ENCODE peak calls at places on chromosomes 3 and 15, in five cellular contexts. G, V, B, C and U are unnamed samples.

GRCh38 chr3:64502284-64502683 is 185.5 kb downstream of the ADAMTS9 start:
- DNase-seq in G (no peak), V (no peak), B (no peak), C (no peak), U (no peak)

GRCh38 chr3:126307591-126308393 is 49.4 kb downstream of the KLF15 start:
- DNase-seq in G (no peak), V (peak), B (no peak), C (no peak), U (no peak)

GRCh38 chr15:51736646-51737537 is 563 bp downstream of the LYSMD2 start:
- DNase-seq in G (peak), V (peak), B (peak), C (peak), U (peak)

GRCh38 chr3:97485206-97485605 is 279.4 kb upstream of the ARL6 start:
- DNase-seq in G (no peak), V (no peak), B (no peak), C (no peak), U (no peak)

GRCh38 chr3:84967767-84968581 is 9.2 kb downstream of the CADM2 start:
- DNase-seq in G (no peak), V (no peak), B (no peak), C (no peak), U (no peak)

GRCh38 chr3:135905058-135905724 is 60.3 kb upstream of the PPP2R3A start:
- DNase-seq in G (no peak), V (no peak), B (no peak), C (no peak), U (no peak)

GRCh38 chr3:110925804-110926203 is 145.8 kb upstream of the NECTIN3 start:
- DNase-seq in G (no peak), V (no peak), B (no peak), C (no peak), U (no peak)

GRCh38 chr15:66115568-66116206 is 137.9 kb downstream of the MEGF11 start:
- DNase-seq in G (no peak), V (no peak), B (no peak), C (no peak), U (peak)

GRCh38 chr3:42674151-42674550 is 11.2 kb upstream of the KLHL40 start:
- DNase-seq in G (no peak), V (no peak), B (no peak), C (no peak), U (no peak)

GRCh38 chr3:151553873-151554272 is 93.0 kb upstream of the IGSF10 start:
- DNase-seq in G (peak), V (no peak), B (no peak), C (peak), U (no peak)

GRCh38 chr15:77144028-77144427 is 73.1 kb upstream of the TSPAN3 start:
- DNase-seq in G (no peak), V (no peak), B (no peak), C (no peak), U (no peak)

GRCh38 chr3:56792201-56792600 is 9.5 kb downstream of the ARHGEF3 start:
- DNase-seq in G (peak), V (no peak), B (no peak), C (no peak), U (no peak)

GRCh38 chr15:57555270-57555669 is 36.4 kb upstream of the MYZAP start:
- DNase-seq in G (no peak), V (no peak), B (no peak), C (no peak), U (no peak)

GRCh38 chr3:159919873-159920272 is 68.8 kb upstream of the IL12A start:
- DNase-seq in G (no peak), V (no peak), B (no peak), C (no peak), U (no peak)

GRCh38 chr3:120052685-120053084 is 41.6 kb downstream of the GSK3B start:
- DNase-seq in G (no peak), V (no peak), B (no peak), C (no peak), U (no peak)

GRCh38 chr3:16113704-16114103 is 60.8 kb upstream of the GALNT15 start:
- DNase-seq in G (no peak), V (no peak), B (no peak), C (no peak), U (no peak)

GRCh38 chr3:156425651-156426050 is 129.3 kb downstream of the SSR3 start:
- DNase-seq in G (no peak), V (no peak), B (no peak), C (no peak), U (no peak)

GRCh38 chr3:157282261-157283191 is 122.6 kb upstream of the CCNL1 start:
- DNase-seq in G (peak), V (no peak), B (no peak), C (peak), U (no peak)

GRCh38 chr3:38586546-38587520 is 62.7 kb downstream of the SCN5A start:
- DNase-seq in G (peak), V (no peak), B (peak), C (no peak), U (no peak)

GRCh38 chr3:25493786-25494185 is 65.7 kb downstream of the RARB start:
- DNase-seq in G (no peak), V (no peak), B (no peak), C (no peak), U (no peak)

GRCh38 chr3:25589783-25590258 is 74.9 kb downstream of the TOP2B start:
- DNase-seq in G (no peak), V (no peak), B (no peak), C (no peak), U (no peak)

GRCh38 chr3:194736896-194737600 is 51.4 kb downstream of the FAM43A start:
- DNase-seq in G (no peak), V (no peak), B (no peak), C (no peak), U (no peak)

GRCh38 chr3:53604232-53604631 is 109.8 kb downstream of the CACNA1D start:
- DNase-seq in G (peak), V (no peak), B (no peak), C (no peak), U (no peak)

GRCh38 chr3:72021531-72021930 is 236.6 kb upstream of the PROK2 start:
- DNase-seq in G (no peak), V (no peak), B (no peak), C (no peak), U (no peak)

GRCh38 chr3:172698650-172699049 is 12.2 kb downstream of the NCEH1 start:
- DNase-seq in G (peak), V (no peak), B (no peak), C (no peak), U (no peak)

GRCh38 chr3:99366663-99367429 is 271.5 kb upstream of the COL8A1 start:
- DNase-seq in G (no peak), V (no peak), B (no peak), C (no peak), U (no peak)

GRCh38 chr15:25501828-25502446 is 63.1 kb upstream of the UBE3A start:
- DNase-seq in G (peak), V (no peak), B (no peak), C (no peak), U (no peak)

GRCh38 chr3:187473778-187474406 is 105.7 kb downstream of the RTP4 start:
- DNase-seq in G (no peak), V (no peak), B (no peak), C (no peak), U (no peak)

GRCh38 chr3:112053229-112053628 is 18.7 kb downstream of the TMPRSS7 start:
- DNase-seq in G (no peak), V (no peak), B (no peak), C (no peak), U (no peak)

GRCh38 chr3:38805765-38806386 is 10.1 kb downstream of the SCN10A start:
- DNase-seq in G (peak), V (no peak), B (no peak), C (no peak), U (no peak)

GRCh38 chr15:98715890-98716443 is 67.6 kb downstream of the IGF1R start:
- DNase-seq in G (no peak), V (no peak), B (no peak), C (no peak), U (no peak)

GRCh38 chr3:37996785-37997301 is 6.3 kb downstream of the VILL start:
- DNase-seq in G (peak), V (no peak), B (peak), C (peak), U (peak)

GRCh38 chr3:53821631-53822068 is 24.6 kb downstream of the CHDH start:
- DNase-seq in G (peak), V (no peak), B (peak), C (no peak), U (peak)

GRCh38 chr3:127123533-127123932 is 69.4 kb upstream of the PRR23E start:
- DNase-seq in G (no peak), V (no peak), B (peak), C (no peak), U (peak)

GRCh38 chr15:67097893-67098740 is 32.7 kb downstream of the SMAD3 start:
- DNase-seq in G (no peak), V (peak), B (peak), C (no peak), U (no peak)

DNA sequence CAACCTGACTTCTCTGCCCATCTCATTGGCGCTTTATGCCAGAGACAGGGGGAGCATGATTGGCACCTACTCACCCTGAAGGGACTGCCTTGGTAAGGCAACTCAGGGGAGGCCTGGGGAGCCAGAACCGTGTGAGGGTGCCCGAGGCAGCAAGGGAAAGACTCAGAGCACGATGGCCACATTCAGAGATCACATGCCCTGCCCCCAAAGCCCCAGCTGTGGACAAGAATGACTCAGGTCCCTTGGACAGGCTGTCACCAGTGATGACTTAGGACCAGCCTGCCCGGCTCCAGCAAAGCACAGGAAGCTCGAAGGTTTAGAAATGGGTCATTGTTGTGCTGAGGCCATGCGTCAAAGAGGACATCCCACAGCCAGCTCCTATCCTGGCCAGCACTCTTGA is 49.1 kb upstream of the LIMD1 start:
- DNase-seq in G (peak), V (no peak), B (no peak), C (no peak), U (no peak)
- H3K27ac ChIP-seq in G (peak), V (peak), B (no peak), C (peak), U (peak)

GRCh38 chr15:73993211-73993994 is 1.1 kb upstream of the PML start:
- DNase-seq in G (peak), V (no peak), B (no peak), C (no peak), U (no peak)

GRCh38 chr15:73996267-73996666 is 1.8 kb downstream of the PML start:
- DNase-seq in G (peak), V (no peak), B (no peak), C (no peak), U (no peak)

GRCh38 chr15:73996939-73997338 is 2.4 kb downstream of the PML start:
- DNase-seq in G (peak), V (no peak), B (no peak), C (no peak), U (no peak)

GRCh38 chr15:73994419-73994883 is at the start of gene PML:
- DNase-seq in G (peak), V (peak), B (peak), C (peak), U (peak)

DNA sequence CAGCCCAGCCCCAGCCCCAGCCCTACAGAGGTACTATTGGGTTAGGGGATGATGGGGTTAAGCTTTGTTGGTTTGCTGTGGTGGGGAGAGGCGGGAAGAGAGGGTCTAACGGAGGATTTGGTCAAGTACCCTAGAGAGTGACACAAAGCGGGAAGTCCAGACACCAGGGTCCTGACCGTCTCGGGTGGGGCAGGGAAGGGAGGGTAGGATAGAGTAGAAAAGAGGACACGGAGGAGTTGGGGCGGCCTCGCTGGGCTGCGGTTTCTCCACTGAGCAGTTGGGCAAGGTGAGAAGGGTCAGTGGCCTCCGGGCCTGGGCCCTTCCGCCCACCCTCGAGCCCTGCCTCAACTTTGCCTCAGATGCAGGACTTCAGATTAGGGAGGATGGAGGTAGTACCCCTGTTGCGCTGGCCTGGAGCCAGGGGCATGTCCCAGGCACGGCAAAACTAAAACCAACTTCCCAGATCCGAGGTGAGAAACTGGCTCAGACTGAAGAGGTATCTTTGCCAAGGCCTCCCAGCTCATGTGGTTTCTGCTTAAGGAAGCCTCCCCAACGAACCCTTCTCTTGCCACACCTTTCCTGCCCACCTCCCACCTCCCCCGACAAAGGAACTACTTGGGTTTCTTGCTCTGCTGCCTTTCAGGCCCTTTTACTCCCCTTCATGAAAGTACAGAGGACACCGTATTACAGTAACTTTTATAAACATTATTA is 551 bp downstream of the PML start:
- DNase-seq in G (peak), V (no peak), B (no peak), C (no peak), U (peak)
- TF ChIP-seq POLR2A in G (no peak), V (no peak), B (no peak), C (no peak), U (no peak)

GRCh38 chr3:32113566-32113965 is 7.1 kb downstream of the GPD1L start:
- DNase-seq in G (no peak), V (no peak), B (no peak), C (no peak), U (no peak)
- H3K27ac ChIP-seq in G (no peak), V (no peak), B (peak), C (no peak), U (no peak)

DNA sequence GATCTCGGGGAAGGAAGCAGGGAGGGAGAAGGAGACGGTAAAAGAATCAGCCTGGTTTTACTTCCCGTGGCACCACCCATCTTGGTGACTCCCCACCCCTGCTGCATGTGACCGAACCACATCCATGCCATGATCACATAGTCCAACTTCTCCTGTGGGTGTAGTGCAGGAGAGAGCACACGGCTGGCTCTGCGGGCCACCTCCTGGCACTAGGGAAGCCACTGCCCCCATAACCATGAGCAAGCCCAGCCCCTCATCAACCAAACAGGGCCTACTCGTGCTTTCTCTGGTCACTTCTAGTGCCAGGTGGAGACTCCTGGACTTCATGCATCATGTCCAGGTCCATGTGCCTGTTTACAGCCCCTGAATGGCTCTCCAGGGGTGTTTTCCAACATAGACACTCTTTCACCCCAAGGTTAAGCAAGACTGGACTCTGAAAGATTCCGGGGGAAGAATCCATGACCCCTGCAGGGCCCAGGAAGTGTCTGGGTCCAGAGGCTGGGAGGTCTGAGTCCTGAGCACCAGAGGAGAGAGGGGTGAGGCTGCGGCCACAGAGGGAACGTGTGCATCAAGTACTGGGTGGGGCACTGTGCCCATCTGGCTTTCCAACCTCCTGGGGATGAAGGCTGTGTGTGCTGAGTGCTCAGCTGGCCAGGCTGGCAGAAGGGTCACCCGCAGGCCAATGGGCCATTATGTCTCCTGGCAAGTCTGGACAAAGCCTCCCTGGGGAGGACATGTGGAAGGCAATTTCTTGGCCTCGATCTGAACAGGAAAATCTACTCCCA is 3.5 kb downstream of the CHRNA3 start:
- DNase-seq in G (peak), V (no peak), B (peak), C (no peak), U (no peak)
- TF ChIP-seq POLR2A in G (no peak), V (no peak), B (no peak), C (no peak), U (no peak)

GRCh38 chr3:167671878-167672427 is 18.2 kb upstream of the WDR49 start:
- DNase-seq in G (no peak), V (no peak), B (no peak), C (no peak), U (no peak)

GRCh38 chr3:167669699-167670098 is 16.0 kb upstream of the WDR49 start:
- DNase-seq in G (no peak), V (no peak), B (no peak), C (no peak), U (no peak)

GRCh38 chr3:167675835-167676234 is 22.1 kb upstream of the WDR49 start:
- DNase-seq in G (no peak), V (no peak), B (no peak), C (no peak), U (no peak)

GRCh38 chr3:167668651-167669050 is 14.9 kb upstream of the WDR49 start:
- DNase-seq in G (no peak), V (no peak), B (no peak), C (no peak), U (no peak)

DNA sequence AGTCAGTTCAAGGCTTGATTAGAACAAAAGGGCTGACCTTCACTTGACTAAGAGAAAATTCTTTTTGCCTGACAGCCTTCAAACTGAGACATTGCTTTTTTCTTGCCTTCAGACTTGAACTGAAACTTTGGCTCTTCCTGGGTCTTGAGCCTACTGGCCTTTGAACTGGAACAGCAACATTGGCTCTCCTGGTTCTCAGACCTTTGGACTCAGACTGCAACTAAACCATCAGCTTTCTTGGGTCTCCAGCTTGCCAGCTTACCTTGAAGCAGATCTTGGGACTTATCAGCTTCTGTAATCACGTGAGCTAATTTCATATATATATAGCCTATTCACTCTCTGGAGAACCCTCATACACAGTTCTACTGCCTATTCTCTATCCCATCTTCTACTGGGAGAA is 19.5 kb upstream of the WDR49 start:
- DNase-seq in G (no peak), V (no peak), B (no peak), C (no peak), U (no peak)
- H3K27ac ChIP-seq in G (no peak), V (no peak), B (no peak), C (no peak), U (no peak)

DNA sequence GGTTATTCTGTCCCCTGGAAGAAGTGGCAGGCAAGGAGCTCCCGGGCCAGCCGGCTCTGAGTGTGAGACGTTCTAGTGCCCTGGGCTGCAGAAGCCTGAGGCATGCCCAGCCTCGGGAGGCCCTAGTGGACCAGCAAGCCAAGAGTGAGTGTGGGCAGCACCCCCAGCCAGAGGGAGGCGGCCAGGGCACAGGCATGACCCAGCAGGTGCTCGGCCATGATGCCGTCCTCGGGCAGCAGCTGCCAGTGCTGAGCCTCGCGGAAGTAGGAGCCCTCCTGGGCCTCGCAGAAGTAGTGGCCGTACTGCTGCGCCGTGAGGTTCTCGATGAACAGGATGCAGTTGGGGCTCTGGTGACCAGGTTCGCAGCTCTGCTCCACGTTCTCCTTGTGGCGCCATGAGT is 23.3 kb downstream of the SEMA7A start:
- DNase-seq in G (no peak), V (no peak), B (no peak), C (no peak), U (no peak)
- TF ChIP-seq POLR2A in G (no peak), V (no peak), B (no peak), C (no peak), U (no peak)

GRCh38 chr15:92611995-92612745 is 43.4 kb downstream of the FAM174B start:
- DNase-seq in G (no peak), V (no peak), B (no peak), C (no peak), U (no peak)

GRCh38 chr15:92614791-92615785 is 40.5 kb downstream of the FAM174B start:
- DNase-seq in G (no peak), V (no peak), B (peak), C (no peak), U (no peak)

GRCh38 chr15:92612891-92613290 is 42.7 kb downstream of the FAM174B start:
- DNase-seq in G (no peak), V (no peak), B (peak), C (no peak), U (no peak)

GRCh38 chr15:92613841-92614240 is 41.7 kb downstream of the FAM174B start:
- DNase-seq in G (no peak), V (no peak), B (peak), C (no peak), U (no peak)

GRCh38 chr15:92614301-92614700 is 41.3 kb downstream of the FAM174B start:
- DNase-seq in G (no peak), V (no peak), B (peak), C (no peak), U (peak)
- H3K27ac ChIP-seq in G (no peak), V (no peak), B (peak), C (no peak), U (no peak)